ENCODE peak calls at places on chromosomes 6 and 20, in six cellular contexts. One of them, this sample, is unnamed.
A peak's percentile ranks its signal among the peaks of the same experiment; 100 is the strongest.

GRCh38 chr6:100103936-100104335 is 109.9 kb upstream of the MCHR2 start:
- DNase-seq in left ventricle myocardium superior: no peak
- DNase-seq in central memory CD4-positive, alpha-beta T cell: no peak
- DNase-seq in C1 segment of cervical spinal cord: no peak
- DNase-seq in mesenteric fat pad: no peak
- DNase-seq in A549: no peak
- DNase-seq in this sample: no peak

GRCh38 chr20:45924391-45925261 is 9.9 kb upstream of the PCIF1 start:
- DNase-seq in A549: no peak
- DNase-seq in left ventricle myocardium superior: peak; percentile 62
- DNase-seq in central memory CD4-positive, alpha-beta T cell: no peak
- DNase-seq in C1 segment of cervical spinal cord: no peak
- DNase-seq in mesenteric fat pad: no peak
- DNase-seq in this sample: no peak

GRCh38 chr20:37226889-37227288 is 34.7 kb downstream of the GHRH start:
- DNase-seq in left ventricle myocardium superior: peak; percentile 69
- DNase-seq in mesenteric fat pad: no peak
- DNase-seq in central memory CD4-positive, alpha-beta T cell: no peak
- DNase-seq in C1 segment of cervical spinal cord: no peak
- DNase-seq in A549: no peak
- DNase-seq in this sample: no peak

GRCh38 chr20:45269056-45269455 is 14.7 kb upstream of the SLPI start:
- DNase-seq in mesenteric fat pad: no peak
- DNase-seq in left ventricle myocardium superior: no peak
- DNase-seq in C1 segment of cervical spinal cord: no peak
- DNase-seq in A549: no peak
- DNase-seq in central memory CD4-positive, alpha-beta T cell: no peak
- DNase-seq in this sample: no peak

GRCh38 chr6:102517506-102517905 is 1124.0 kb downstream of the GRIK2 start:
- DNase-seq in A549: no peak
- DNase-seq in central memory CD4-positive, alpha-beta T cell: no peak
- DNase-seq in mesenteric fat pad: no peak
- DNase-seq in C1 segment of cervical spinal cord: no peak
- DNase-seq in left ventricle myocardium superior: no peak
- DNase-seq in this sample: no peak

GRCh38 chr6:149859368-149859767 is 4.8 kb downstream of the LRP11 start:
- DNase-seq in mesenteric fat pad: no peak
- DNase-seq in A549: peak; percentile 67
- DNase-seq in central memory CD4-positive, alpha-beta T cell: no peak
- DNase-seq in C1 segment of cervical spinal cord: no peak
- DNase-seq in left ventricle myocardium superior: no peak
- DNase-seq in this sample: no peak

GRCh38 chr6:141700836-141701235 is 431.9 kb upstream of the GJE1 start:
- DNase-seq in C1 segment of cervical spinal cord: no peak
- DNase-seq in central memory CD4-positive, alpha-beta T cell: no peak
- DNase-seq in mesenteric fat pad: no peak
- DNase-seq in left ventricle myocardium superior: no peak
- DNase-seq in A549: no peak
- DNase-seq in this sample: no peak

GRCh38 chr20:31472395-31473330 is 2.3 kb downstream of the DEFB124 start:
- DNase-seq in C1 segment of cervical spinal cord: no peak
- DNase-seq in A549: no peak
- DNase-seq in left ventricle myocardium superior: peak; percentile 49
- DNase-seq in central memory CD4-positive, alpha-beta T cell: no peak
- DNase-seq in mesenteric fat pad: no peak
- DNase-seq in this sample: no peak

GRCh38 chr20:18279231-18279630 is 9.1 kb upstream of the ZNF133 start:
- DNase-seq in mesenteric fat pad: no peak
- DNase-seq in central memory CD4-positive, alpha-beta T cell: no peak
- DNase-seq in C1 segment of cervical spinal cord: no peak
- DNase-seq in left ventricle myocardium superior: no peak
- DNase-seq in A549: no peak
- DNase-seq in this sample: peak; percentile 50

GRCh38 chr6:111805511-111806181 is 67.6 kb downstream of the FYN start:
- DNase-seq in A549: no peak
- DNase-seq in central memory CD4-positive, alpha-beta T cell: no peak
- DNase-seq in C1 segment of cervical spinal cord: no peak
- DNase-seq in mesenteric fat pad: no peak
- DNase-seq in left ventricle myocardium superior: no peak
- DNase-seq in this sample: peak; percentile 62

GRCh38 chr6:170421921-170422320 is 115.4 kb downstream of the FAM120B start:
- DNase-seq in central memory CD4-positive, alpha-beta T cell: no peak
- DNase-seq in left ventricle myocardium superior: no peak
- DNase-seq in mesenteric fat pad: no peak
- DNase-seq in A549: no peak
- DNase-seq in C1 segment of cervical spinal cord: no peak
- DNase-seq in this sample: no peak

GRCh38 chr6:117397536-117398227 is 28.1 kb downstream of the ROS1 start:
- DNase-seq in left ventricle myocardium superior: no peak
- DNase-seq in central memory CD4-positive, alpha-beta T cell: no peak
- DNase-seq in mesenteric fat pad: no peak
- DNase-seq in C1 segment of cervical spinal cord: no peak
- DNase-seq in A549: no peak
- DNase-seq in this sample: no peak

GRCh38 chr20:38900606-38901005 is 25.6 kb upstream of the FAM83D start:
- DNase-seq in central memory CD4-positive, alpha-beta T cell: no peak
- DNase-seq in C1 segment of cervical spinal cord: no peak
- DNase-seq in left ventricle myocardium superior: no peak
- DNase-seq in A549: no peak
- DNase-seq in mesenteric fat pad: no peak
- DNase-seq in this sample: no peak

GRCh38 chr6:34095741-34096140 is 50.1 kb downstream of the GRM4 start:
- DNase-seq in central memory CD4-positive, alpha-beta T cell: no peak
- DNase-seq in left ventricle myocardium superior: no peak
- DNase-seq in A549: no peak
- DNase-seq in mesenteric fat pad: no peak
- DNase-seq in C1 segment of cervical spinal cord: no peak
- DNase-seq in this sample: no peak

GRCh38 chr20:36017034-36017951 is 48.9 kb downstream of the CNBD2 start:
- DNase-seq in left ventricle myocardium superior: no peak
- DNase-seq in C1 segment of cervical spinal cord: no peak
- DNase-seq in A549: peak; percentile 81
- DNase-seq in central memory CD4-positive, alpha-beta T cell: no peak
- DNase-seq in mesenteric fat pad: peak; percentile 37
- DNase-seq in this sample: no peak

This sample was measured in NB4.